ENCODE peak calls at places on chromosomes 1 and 21, in eight cellular contexts. V, C, W, Q, O, K, T and Y are unnamed samples.

GRCh38 chr1:6461538-6462411 is 4.2 kb downstream of the TNFRSF25 start:
- DNase-seq in V (no peak), C (no peak), W (no peak), Q (no peak), O (no peak), K (no peak), T (no peak), Y (no peak)

GRCh38 chr21:42145569-42146250 is 73.2 kb upstream of the ABCG1 start:
- DNase-seq in V (peak), C (peak), W (no peak), Q (peak), O (peak), K (peak), T (peak), Y (peak)

GRCh38 chr1:165248969-165249571 is 107.4 kb downstream of the LMX1A start:
- DNase-seq in V (no peak), C (no peak), W (no peak), Q (no peak), O (no peak), K (no peak), T (no peak), Y (no peak)

GRCh38 chr1:117136749-117137148 is 15.2 kb upstream of the TRIM45 start:
- DNase-seq in V (no peak), C (no peak), W (no peak), Q (no peak), O (no peak), K (no peak), T (no peak), Y (no peak)

GRCh38 chr1:209890606-209891330 is 47.2 kb upstream of the SYT14 start:
- DNase-seq in V (no peak), C (no peak), W (no peak), Q (no peak), O (peak), K (no peak), T (no peak), Y (peak)

GRCh38 chr1:99152132-99152531 is 112.2 kb upstream of the PLPPR4 start:
- DNase-seq in V (no peak), C (no peak), W (no peak), Q (no peak), O (no peak), K (no peak), T (no peak), Y (no peak)

GRCh38 chr21:36703626-36704280 is 4.8 kb downstream of the SIM2 start:
- DNase-seq in V (no peak), C (no peak), W (no peak), Q (no peak), O (no peak), K (no peak), T (no peak), Y (no peak)

GRCh38 chr1:61356995-61357394 is 274.6 kb downstream of the NFIA start:
- DNase-seq in V (no peak), C (no peak), W (no peak), Q (no peak), O (no peak), K (no peak), T (no peak), Y (no peak)

GRCh38 chr21:28615276-28615675 is 377.4 kb downstream of the LTN1 start:
- DNase-seq in V (no peak), C (no peak), W (no peak), Q (no peak), O (peak), K (no peak), T (no peak), Y (peak)

GRCh38 chr1:36109041-36109679 is 15.9 kb downstream of the COL8A2 start:
- DNase-seq in V (no peak), C (peak), W (no peak), Q (no peak), O (peak), K (no peak), T (no peak), Y (peak)

GRCh38 chr1:172647987-172648386 is 10.9 kb upstream of the FASLG start:
- DNase-seq in V (no peak), C (no peak), W (no peak), Q (no peak), O (no peak), K (no peak), T (no peak), Y (no peak)

GRCh38 chr1:108117908-108118902 is 81.9 kb downstream of the SLC25A24 start:
- DNase-seq in V (no peak), C (no peak), W (peak), Q (no peak), O (peak), K (no peak), T (peak), Y (no peak)

GRCh38 chr1:6399294-6399693 is 5.7 kb upstream of the ACOT7 start:
- DNase-seq in V (no peak), C (no peak), W (no peak), Q (no peak), O (no peak), K (no peak), T (no peak), Y (no peak)

GRCh38 chr1:226711976-226712778 is 26.9 kb downstream of the ITPKB start:
- DNase-seq in V (peak), C (no peak), W (no peak), Q (no peak), O (no peak), K (no peak), T (no peak), Y (no peak)

GRCh38 chr21:45550552-45551210 is 8.4 kb upstream of the SLC19A1 start:
- DNase-seq in V (no peak), C (no peak), W (no peak), Q (no peak), O (peak), K (no peak), T (no peak), Y (no peak)

GRCh38 chr1:158932171-158932570 is 819 bp downstream of the PYHIN1 start:
- DNase-seq in V (no peak), C (no peak), W (no peak), Q (no peak), O (no peak), K (no peak), T (no peak), Y (no peak)

DNA sequence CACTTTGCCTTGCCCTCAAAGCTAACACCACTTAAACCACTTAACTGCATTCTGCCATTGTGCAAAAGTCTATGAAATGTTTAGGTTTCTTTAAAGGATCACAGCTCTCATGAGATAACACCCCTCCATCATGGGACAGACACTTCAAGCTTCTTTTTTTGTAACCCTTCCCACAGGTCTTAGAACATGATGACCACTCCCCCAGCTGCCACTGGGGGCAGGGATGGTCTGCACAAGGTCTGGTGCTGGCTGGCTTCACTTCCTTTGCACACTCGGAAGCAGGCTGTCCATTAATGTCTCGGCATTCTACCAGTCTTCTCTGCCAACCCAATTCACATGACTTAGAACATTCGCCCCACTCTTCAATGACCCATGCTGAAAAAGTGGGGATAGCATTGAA is 7.7 kb downstream of the ADAMTS1 start:
- DNase-seq in V (no peak), C (no peak), W (no peak), Q (no peak), O (peak), K (no peak), T (peak), Y (no peak)
- H3K4me3 ChIP-seq in V (no peak), C (no peak), W (no peak), Q (no peak), O (no peak), K (no peak), T (no peak), Y (no peak)

DNA sequence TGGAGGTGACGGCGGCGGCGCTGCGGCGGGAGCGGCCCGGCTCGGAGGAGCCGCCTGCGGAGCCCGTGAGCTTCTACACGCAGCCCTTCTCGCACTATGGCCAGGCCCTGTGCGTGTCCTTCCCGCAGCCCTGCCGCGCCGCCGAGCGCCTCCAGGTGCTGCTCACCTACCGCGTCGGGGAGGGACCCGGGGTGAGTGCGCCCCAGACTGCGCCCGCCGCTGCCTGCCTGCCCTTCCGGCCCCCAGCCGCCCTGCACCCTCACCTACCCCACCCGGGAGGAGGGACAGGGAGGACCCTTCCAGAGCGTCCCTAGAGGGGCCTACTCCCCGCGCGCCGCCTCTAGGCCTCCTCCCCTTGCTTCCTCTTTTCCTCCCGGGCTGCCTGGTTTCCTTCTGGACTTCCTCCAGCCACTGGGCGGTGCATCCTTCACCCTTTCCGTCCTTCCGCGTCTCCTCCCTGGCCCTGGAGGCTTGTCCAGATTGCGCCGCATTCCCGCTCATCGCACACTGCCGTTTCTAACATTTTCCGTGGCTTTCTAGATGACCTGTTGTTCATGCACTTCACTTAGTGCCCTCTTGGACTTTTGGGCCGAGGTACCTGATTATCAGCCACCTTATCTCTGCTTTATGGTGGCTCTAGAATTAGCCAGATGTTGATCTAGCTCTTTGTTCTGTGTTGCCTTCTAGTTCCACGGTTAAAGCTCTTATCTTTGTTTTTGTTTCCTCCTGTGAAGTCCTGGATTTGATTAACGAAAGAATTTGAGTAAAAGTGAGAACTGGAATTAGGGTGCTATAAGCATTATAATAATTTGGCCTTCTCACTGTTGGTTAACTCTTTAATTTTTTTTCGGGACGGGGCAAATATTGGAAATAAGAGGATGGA is 716 bp downstream of the RNPEP start:
- DNase-seq in V (peak), C (peak), W (peak), Q (peak), O (peak), K (peak), T (peak), Y (peak)
- TF ChIP-seq CTCF in V (peak), C (peak), W (no peak), Q (no peak), O (peak), K (no peak), T (no peak), Y (no peak)

GRCh38 chr1:167936068-167936929 is at the start of gene DCAF6:
- DNase-seq in V (peak), C (peak), W (peak), Q (peak), O (peak), K (peak), T (peak), Y (peak)

GRCh38 chr1:167934407-167935251 is 1.9 kb upstream of the DCAF6 start:
- DNase-seq in V (peak), C (no peak), W (no peak), Q (no peak), O (peak), K (no peak), T (no peak), Y (peak)

GRCh38 chr1:167935252-167936067 is 1.0 kb upstream of the DCAF6 start:
- DNase-seq in V (peak), C (no peak), W (no peak), Q (peak), O (peak), K (peak), T (peak), Y (peak)

GRCh38 chr1:167936930-167937708 is at the start of gene MPC2:
- DNase-seq in V (peak), C (peak), W (peak), Q (peak), O (peak), K (peak), T (peak), Y (peak)

DNA sequence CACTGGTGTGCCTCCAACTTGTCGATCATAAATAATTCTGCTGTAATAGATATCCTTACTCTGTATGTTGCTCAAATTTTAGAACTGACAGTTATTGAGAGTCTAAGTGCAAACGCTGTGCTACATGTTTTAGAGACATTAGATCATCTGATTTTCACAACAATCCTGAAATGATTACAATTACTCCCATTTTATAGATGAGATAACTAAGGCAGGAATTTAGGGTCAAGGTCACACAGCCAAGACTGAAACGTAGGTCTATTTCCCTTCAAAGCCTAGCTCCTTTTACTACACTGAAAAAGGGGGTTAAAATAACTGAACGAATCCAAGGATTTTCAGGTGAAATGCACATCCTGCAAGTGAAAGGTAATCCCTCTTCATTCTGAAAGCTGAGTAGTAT is 2.7 kb upstream of the DCAF6 start:
- DNase-seq in V (no peak), C (no peak), W (no peak), Q (no peak), O (no peak), K (no peak), T (no peak), Y (no peak)
- H3K4me3 ChIP-seq in V (peak), C (peak), W (no peak), Q (peak), O (peak), K (peak), T (peak), Y (no peak)

DNA sequence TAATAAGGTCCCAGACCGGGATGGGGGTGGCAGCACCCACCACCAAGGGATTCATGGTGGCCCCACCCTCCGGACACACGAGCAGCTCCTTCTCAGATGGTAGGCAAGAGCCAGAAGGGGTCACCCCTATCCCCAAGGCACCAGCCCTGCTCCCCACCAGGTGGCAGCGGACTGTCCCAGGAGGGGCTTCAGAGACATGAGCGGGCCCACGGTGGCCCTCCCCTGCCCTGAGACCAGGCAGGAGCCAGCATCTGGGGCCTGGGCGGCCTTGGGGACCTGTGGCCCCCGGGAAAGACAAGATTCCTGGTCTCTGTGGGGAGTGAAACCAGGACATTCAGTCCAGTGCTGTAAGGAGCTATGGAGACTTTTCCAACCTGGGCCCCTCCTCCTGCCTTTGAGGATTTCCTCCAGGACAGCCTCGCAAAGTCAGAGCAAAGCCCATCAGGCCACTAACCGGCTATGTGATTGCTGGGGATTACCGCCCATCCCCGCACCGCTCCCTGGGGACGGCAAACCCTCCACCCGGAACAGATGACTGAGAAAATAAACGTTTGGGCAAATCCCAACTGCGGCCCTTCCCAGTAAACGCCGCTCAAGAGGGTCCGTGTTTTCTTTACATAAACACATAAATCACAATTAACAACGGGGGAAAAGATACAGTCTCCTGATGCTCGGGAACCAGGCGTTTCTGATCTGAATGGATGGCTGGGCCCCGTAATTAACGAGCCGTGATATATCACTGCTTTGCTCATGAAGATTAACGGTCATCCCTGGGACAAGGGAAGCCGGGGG is 50.9 kb upstream of the ARHGEF16 start:
- DNase-seq in V (no peak), C (no peak), W (no peak), Q (no peak), O (no peak), K (no peak), T (no peak), Y (no peak)
- TF ChIP-seq CTCF in V (no peak), C (peak), W (no peak), Q (no peak), O (no peak), K (no peak), T (peak), Y (peak)

GRCh38 chr1:93021539-93022134 is 57.4 kb upstream of the MTF2 start:
- DNase-seq in V (peak), C (no peak), W (peak), Q (no peak), O (peak), K (no peak), T (no peak), Y (peak)

GRCh38 chr1:93015590-93015989 is 54.3 kb upstream of the DIPK1A start:
- DNase-seq in V (no peak), C (no peak), W (no peak), Q (no peak), O (peak), K (no peak), T (no peak), Y (no peak)

GRCh38 chr1:93014156-93014555 is 52.9 kb upstream of the DIPK1A start:
- DNase-seq in V (no peak), C (no peak), W (no peak), Q (no peak), O (no peak), K (no peak), T (no peak), Y (no peak)

GRCh38 chr1:93013311-93014091 is 52.2 kb upstream of the DIPK1A start:
- DNase-seq in V (no peak), C (no peak), W (no peak), Q (no peak), O (no peak), K (no peak), T (no peak), Y (no peak)

DNA sequence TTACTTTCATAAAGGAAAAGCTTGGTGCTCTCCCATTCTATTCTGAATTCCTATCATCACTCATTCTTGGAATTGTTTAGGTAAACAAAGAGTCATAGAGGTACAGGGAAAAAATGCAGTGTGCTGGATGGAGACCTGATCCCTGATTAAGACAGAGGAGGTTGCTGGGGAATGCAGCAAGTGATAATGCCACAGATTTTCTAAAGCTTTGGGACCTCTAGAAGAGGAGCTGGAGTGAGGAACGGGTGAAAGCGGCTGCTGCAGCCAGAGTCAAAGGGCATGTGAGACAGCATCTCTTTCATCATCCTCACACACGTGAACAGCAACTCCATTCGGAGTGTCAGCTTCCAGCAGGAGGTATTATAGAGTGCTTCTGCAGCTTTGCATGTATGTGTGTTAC is 54.9 kb upstream of the DIPK1A start:
- DNase-seq in V (no peak), C (no peak), W (no peak), Q (no peak), O (peak), K (no peak), T (no peak), Y (no peak)
- H3K4me3 ChIP-seq in V (no peak), C (no peak), W (no peak), Q (no peak), O (no peak), K (no peak), T (no peak), Y (no peak)

DNA sequence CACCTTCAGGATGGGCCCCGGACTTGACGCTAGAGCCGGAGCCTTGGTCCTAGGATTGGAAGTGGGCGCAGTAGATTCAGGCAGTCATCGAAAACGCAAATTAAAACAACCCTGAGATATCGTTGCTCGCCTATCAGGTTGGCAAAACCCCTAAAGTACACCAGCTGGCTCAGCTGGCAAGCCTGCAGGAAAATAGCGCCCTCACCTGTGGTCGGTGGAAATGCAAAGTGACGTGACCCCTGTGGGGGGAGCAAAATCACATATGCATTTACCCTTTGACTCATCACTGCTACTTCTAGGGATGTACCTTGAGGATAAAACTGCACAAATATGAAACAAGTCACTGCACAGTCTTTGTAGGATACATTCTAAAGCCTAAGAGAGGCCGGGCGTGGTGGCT is 170.3 kb upstream of the TMEM51 start:
- DNase-seq in V (no peak), C (no peak), W (no peak), Q (no peak), O (no peak), K (no peak), T (no peak), Y (no peak)
- TF ChIP-seq CTCF in V (no peak), C (no peak), W (peak), Q (no peak), O (no peak), K (no peak), T (no peak), Y (no peak)

GRCh38 chr1:25863486-25864262 is 4.4 kb upstream of the AUNIP start:
- DNase-seq in V (no peak), C (no peak), W (no peak), Q (no peak), O (no peak), K (no peak), T (no peak), Y (no peak)
- H3K4me3 ChIP-seq in V (no peak), C (no peak), W (no peak), Q (no peak), O (no peak), K (no peak), T (no peak), Y (no peak)